ENCODE peak calls at places on chromosomes 12 and 14, in nine cellular contexts. B is NCI-H1930; F is NCI-H1092 treated with DMSO at 0.1 percent for 48 hours; H is endothelial cell; W is A549; P is stimulated activated CD8-positive, alpha-beta memory T cell treated with anti-CD3 and anti-CD28 coated beads, Interleukin-15, amount 100 ng/mL, for 24 hours; Q is AG20443; O is stimulated activated CD4-positive, alpha-beta T cell treated with anti-CD3 and anti-CD28 coated beads, Interleukin-4, amount 100 ng/mL, for 4 hours; T is left lung. I is an unnamed sample.

GRCh38 chr12:124109760-124110159 is 136.7 kb downstream of the ZNF664 start:
- DNase-seq in P (no peak), F (no peak), T (no peak), H (peak), Q (peak), B (peak), W (peak), O (no peak), I (no peak)

GRCh38 chr14:77000340-77001235 is 27.9 kb downstream of the IRF2BPL start:
- DNase-seq in B (no peak), H (no peak), O (no peak), T (no peak), F (peak), Q (peak), W (no peak), P (no peak), I (peak)

GRCh38 chr12:111557271-111558106 is 41.6 kb downstream of the ATXN2 start:
- DNase-seq in F (no peak), W (no peak), O (no peak), T (no peak), B (no peak), H (no peak), Q (peak), P (no peak), I (no peak)

GRCh38 chr12:94187351-94187750 is 39.0 kb downstream of the PLXNC1 start:
- DNase-seq in W (no peak), T (no peak), Q (peak), F (no peak), O (no peak), B (no peak), H (no peak), P (no peak), I (peak)

GRCh38 chr12:110931315-110931728 is 10.9 kb upstream of the MYL2 start:
- DNase-seq in P (no peak), T (no peak), B (no peak), H (no peak), Q (peak), W (no peak), O (no peak), F (no peak), I (no peak)

GRCh38 chr12:103102225-103102744 is 144.8 kb downstream of the ASCL1 start:
- DNase-seq in T (no peak), W (no peak), Q (no peak), O (no peak), F (no peak), P (no peak), B (no peak), H (no peak), I (no peak)

GRCh38 chr12:54025507-54026393 is 2.5 kb upstream of the HOXC6 start:
- DNase-seq in B (no peak), T (no peak), Q (no peak), H (no peak), O (no peak), P (no peak), F (no peak), W (no peak), I (no peak)

GRCh38 chr12:1853716-1854115 is 33.4 kb downstream of the LRTM2 start:
- DNase-seq in T (no peak), O (no peak), F (no peak), Q (no peak), P (no peak), H (no peak), W (no peak), B (no peak), I (no peak)

GRCh38 chr12:88172844-88173407 is 30.8 kb downstream of the TMTC3 start:
- DNase-seq in T (no peak), O (no peak), P (no peak), Q (no peak), W (no peak), F (no peak), B (no peak), H (no peak), I (no peak)

GRCh38 chr14:81137316-81137715 is 83.4 kb downstream of the GTF2A1 start:
- DNase-seq in P (no peak), T (no peak), W (peak), Q (peak), F (no peak), H (no peak), O (no peak), B (no peak), I (peak)

GRCh38 chr12:25585021-25585523 is 32.0 kb upstream of the LMNTD1 start:
- DNase-seq in P (no peak), F (no peak), Q (peak), H (no peak), B (no peak), W (no peak), T (no peak), O (no peak), I (peak)

GRCh38 chr12:56020437-56021189 is at the start of gene IKZF4:
- DNase-seq in O (no peak), H (peak), P (no peak), F (peak), Q (no peak), B (no peak), T (peak), W (no peak), I (peak)

GRCh38 chr12:39946361-39946948 is 159.4 kb downstream of the SLC2A13 start:
- DNase-seq in O (no peak), P (no peak), Q (no peak), T (no peak), F (no peak), H (no peak), W (peak), B (no peak), I (no peak)

GRCh38 chr12:48279601-48280000 is 71.1 kb downstream of the ZNF641 start:
- DNase-seq in Q (no peak), W (no peak), P (no peak), H (no peak), O (no peak), B (no peak), T (no peak), F (no peak), I (no peak)

GRCh38 chr14:39467889-39468524 is 35.8 kb upstream of the FBXO33 start:
- DNase-seq in T (no peak), B (no peak), W (peak), F (no peak), O (no peak), Q (no peak), P (no peak), H (peak), I (no peak)

GRCh38 chr12:129549656-129550055 is 354.2 kb downstream of the TMEM132D start:
- DNase-seq in O (no peak), F (peak), T (no peak), P (no peak), Q (no peak), H (no peak), B (no peak), W (no peak), I (no peak)

GRCh38 chr12:7642876-7643309 is 22.8 kb downstream of the APOBEC1 start:
- DNase-seq in O (no peak), H (peak), B (no peak), W (peak), F (no peak), Q (no peak), T (no peak), P (no peak), I (no peak)

GRCh38 chr12:113068312-113068935 is 11.9 kb downstream of the DTX1 start:
- DNase-seq in T (no peak), Q (no peak), W (no peak), F (no peak), H (no peak), P (no peak), O (no peak), B (no peak), I (no peak)

GRCh38 chr14:38405851-38406630 is 150.1 kb upstream of the CLEC14A start:
- DNase-seq in B (no peak), F (peak), P (no peak), H (no peak), Q (peak), T (no peak), W (peak), O (no peak), I (no peak)

GRCh38 chr14:54567634-54568561 is 970 bp downstream of the SAMD4A start:
- DNase-seq in F (peak), O (peak), W (peak), T (peak), B (peak), P (peak), H (peak), Q (peak), I (peak)

GRCh38 chr12:49969027-49969426 is 3.7 kb upstream of the AQP6 start:
- DNase-seq in P (no peak), O (no peak), F (no peak), Q (no peak), W (no peak), H (no peak), B (no peak), T (no peak), I (peak)

GRCh38 chr12:32516230-32516629 is 116.9 kb downstream of the FGD4 start:
- DNase-seq in B (no peak), O (no peak), T (no peak), Q (no peak), W (no peak), P (no peak), H (no peak), F (no peak), I (no peak)

GRCh38 chr12:117842220-117842619 is 126.6 kb downstream of the KSR2 start:
- DNase-seq in B (no peak), H (no peak), O (no peak), Q (no peak), F (no peak), T (no peak), P (no peak), W (no peak), I (no peak)

GRCh38 chr12:99339663-99340062 is 307.9 kb upstream of the GARIN6 start:
- DNase-seq in F (no peak), T (no peak), B (no peak), O (no peak), W (no peak), H (no peak), P (no peak), Q (no peak), I (no peak)

GRCh38 chr12:55829967-55830600 is 697 bp upstream of the DNAJC14 start:
- DNase-seq in B (no peak), Q (peak), W (peak), O (peak), H (peak), P (no peak), F (no peak), T (peak), I (peak)

GRCh38 chr12:108576660-108577234 is 14.4 kb downstream of the ISCU start:
- DNase-seq in T (no peak), W (no peak), B (no peak), H (no peak), O (no peak), F (no peak), P (no peak), Q (no peak), I (no peak)

GRCh38 chr14:98714604-98715003 is 557.4 kb downstream of the BCL11B start:
- DNase-seq in Q (no peak), H (no peak), T (no peak), O (no peak), P (no peak), F (no peak), W (no peak), B (no peak), I (no peak)

GRCh38 chr12:117574655-117575054 is 213.2 kb upstream of the NOS1 start:
- DNase-seq in T (no peak), P (no peak), Q (no peak), H (no peak), W (no peak), B (no peak), O (no peak), F (no peak), I (no peak)

GRCh38 chr12:123614531-123614930 is 12.6 kb downstream of the DDX55 start:
- DNase-seq in F (no peak), B (no peak), O (no peak), H (no peak), T (no peak), W (no peak), Q (peak), P (no peak), I (no peak)

GRCh38 chr12:92468358-92469020 is 234.3 kb upstream of the PLEKHG7 start:
- DNase-seq in B (no peak), F (no peak), W (no peak), Q (no peak), P (no peak), T (no peak), H (no peak), O (no peak), I (no peak)

GRCh38 chr12:86264451-86265328 is 8.5 kb upstream of the MGAT4C start:
- DNase-seq in O (no peak), F (no peak), P (no peak), H (peak), W (no peak), B (no peak), T (peak), Q (no peak), I (no peak)

GRCh38 chr12:31832740-31833540 is 104.1 kb upstream of the AMN1 start:
- DNase-seq in H (no peak), F (no peak), Q (no peak), O (peak), B (no peak), P (no peak), T (no peak), W (no peak), I (peak)

GRCh38 chr12:56719056-56719455 is 6.0 kb downstream of the NACA start:
- DNase-seq in Q (no peak), O (no peak), F (no peak), B (no peak), T (no peak), H (no peak), P (no peak), W (no peak), I (no peak)

GRCh38 chr14:43361766-43362165 is 1145.3 kb downstream of the FSCB start:
- DNase-seq in T (no peak), H (no peak), O (no peak), B (no peak), F (no peak), W (no peak), P (no peak), Q (no peak), I (no peak)

I was measured in Ammon's horn.